ENCODE peak calls at places on chromosomes 5 and 9, in seven cellular contexts. E is cardiac fibroblast; Q is HFFc6; O is activated effector memory CD4-positive, alpha-beta T cell treated with anti-CD3 and anti-CD28 coated beads, Interleukin-2, amount 50 U/mL, for 16 hours; H is astrocyte of the cerebellum; L is amniotic epithelial cell; G is ureter. K is an unnamed sample.

GRCh38 chr9:129773262-129774048 is 20.6 kb upstream of the PTGES start:
- DNase-seq in G (no peak), O (no peak), H (no peak), E (peak; percentile 77), Q (peak; percentile 85), L (peak; percentile 100), K (no peak)

GRCh38 chr9:130018260-130018659 is 24.7 kb downstream of the FNBP1 start:
- DNase-seq in H (no peak), Q (no peak), G (no peak), L (no peak), O (peak; percentile 62), E (no peak), K (no peak)

GRCh38 chr9:107158321-107158720 is 124.8 kb upstream of the RAD23B start:
- DNase-seq in G (no peak), Q (peak; percentile 26), L (no peak), E (peak; percentile 63), O (no peak), H (peak; percentile 6), K (no peak)

GRCh38 chr9:110672873-110673508 is 4.4 kb downstream of the MUSK start:
- DNase-seq in E (no peak), Q (no peak), G (no peak), O (no peak), L (no peak), H (no peak), K (no peak)

GRCh38 chr5:93503598-93504067 is 77.4 kb downstream of the NR2F1-AS1 start:
- DNase-seq in G (no peak), H (peak; percentile 88), O (no peak), L (peak; percentile 99), E (peak; percentile 86), Q (peak; percentile 90), K (no peak)

GRCh38 chr9:83403864-83404263 is 134.3 kb downstream of the FRMD3 start:
- DNase-seq in H (peak; percentile 15), Q (peak; percentile 83), G (no peak), E (peak; percentile 67), O (no peak), L (no peak), K (no peak)

GRCh38 chr5:116361171-116361967 is 213.3 kb downstream of the SEMA6A start:
- DNase-seq in H (no peak), Q (no peak), L (peak; percentile 12), G (peak; percentile 56), O (no peak), E (peak; percentile 44), K (peak; percentile 33)

GRCh38 chr5:97629281-97629680 is 446.2 kb upstream of the RIOK2 start:
- DNase-seq in E (peak; percentile 94), H (peak; percentile 5), L (peak; percentile 32), O (no peak), Q (peak; percentile 77), G (no peak), K (no peak)

GRCh38 chr5:73459366-73459765 is 10.8 kb upstream of the FOXD1 start:
- DNase-seq in O (no peak), L (no peak), G (no peak), Q (no peak), H (no peak), E (no peak), K (no peak)

GRCh38 chr9:108105885-108106284 is 616.3 kb upstream of the KLF4 start:
- DNase-seq in O (no peak), G (no peak), Q (no peak), L (no peak), H (no peak), E (no peak), K (no peak)

GRCh38 chr5:74432240-74432639 is 208.3 kb downstream of the ENC1 start:
- DNase-seq in E (no peak), L (no peak), H (no peak), G (no peak), O (no peak), Q (no peak), K (peak; percentile 48)

GRCh38 chr5:14009575-14009974 is 65.1 kb upstream of the DNAH5 start:
- DNase-seq in H (no peak), O (no peak), E (no peak), Q (no peak), G (no peak), L (no peak), K (no peak)

GRCh38 chr5:161022151-161022550 is 170.1 kb upstream of the ATP10B start:
- DNase-seq in H (no peak), Q (no peak), E (no peak), L (no peak), G (no peak), O (no peak), K (no peak)

GRCh38 chr5:87268126-87268969 is 665 bp downstream of the RASA1 start:
- DNase-seq in E (peak; percentile 67), L (peak; percentile 63), O (peak; percentile 89), H (peak; percentile 19), Q (peak; percentile 69), G (peak; percentile 63), K (peak; percentile 57)